ENCODE peak calls at places on chromosomes 6 and 20, in seven cellular contexts. R, P, O, A, T, D and F are unnamed samples.
A peak's percentile ranks its signal among the peaks of the same experiment; 100 is the strongest.

GRCh38 chr6:165872811-165873210 is 209.8 kb upstream of the PDE10A start:
- DNase-seq in R (no peak), P (no peak), O (no peak), A (no peak), T (no peak), D (no peak), F (no peak)

GRCh38 chr6:74573613-74574012 is 632.2 kb downstream of the COL12A1 start:
- DNase-seq in R (no peak), P (no peak), O (no peak), A (no peak), T (no peak), D (no peak), F (no peak)

GRCh38 chr6:169205176-169206160 is 48.2 kb downstream of the THBS2 start:
- DNase-seq in R (no peak), P (no peak), O (no peak), A (no peak), T (no peak), D (no peak), F (no peak)

GRCh38 chr6:33347816-33348215 is 30.3 kb upstream of the ZBTB22 start:
- DNase-seq in R (no peak), P (no peak), O (no peak), A (no peak), T (no peak), D (no peak), F (no peak)

GRCh38 chr6:149057464-149057840 is 260.1 kb upstream of the TAB2 start:
- DNase-seq in R (no peak), P (no peak), O (no peak), A (no peak), T (no peak), D (no peak), F (no peak)

GRCh38 chr6:33700391-33701050 is 11.0 kb downstream of the UQCC2 start:
- DNase-seq in R (peak; percentile 77), P (peak; percentile 65), O (peak; percentile 58), A (peak; percentile 62), T (peak; percentile 84), D (no peak), F (peak; percentile 45)

GRCh38 chr20:47335251-47336012 is 21.1 kb downstream of the ZMYND8 start:
- DNase-seq in R (no peak), P (no peak), O (no peak), A (no peak), T (no peak), D (no peak), F (no peak)

GRCh38 chr6:106510090-106510970 is 119.0 kb downstream of the RTN4IP1 start:
- DNase-seq in R (no peak), P (no peak), O (peak; percentile 40), A (peak; percentile 68), T (peak; percentile 77), D (no peak), F (peak; percentile 73)

GRCh38 chr6:120211955-120212792 is 862.6 kb upstream of the MAN1A1 start:
- DNase-seq in R (no peak), P (no peak), O (peak; percentile 64), A (no peak), T (no peak), D (no peak), F (no peak)

GRCh38 chr20:46218656-46219055 is 89.6 kb downstream of the CDH22 start:
- DNase-seq in R (no peak), P (no peak), O (no peak), A (no peak), T (no peak), D (no peak), F (no peak)

GRCh38 chr6:105193647-105194046 is 13.8 kb upstream of the POPDC3 start:
- DNase-seq in R (no peak), P (no peak), O (no peak), A (no peak), T (no peak), D (no peak), F (no peak)

GRCh38 chr6:144468709-144469108 is 183.6 kb downstream of the UTRN start:
- DNase-seq in R (no peak), P (no peak), O (no peak), A (no peak), T (no peak), D (no peak), F (no peak)

GRCh38 chr6:40583694-40584093 is 3.5 kb downstream of the LRFN2 start:
- DNase-seq in R (no peak), P (no peak), O (no peak), A (no peak), T (no peak), D (no peak), F (no peak)

GRCh38 chr20:39277185-39277584 is 315.0 kb downstream of the DHX35 start:
- DNase-seq in R (no peak), P (no peak), O (no peak), A (no peak), T (no peak), D (no peak), F (no peak)

GRCh38 chr20:45506927-45507820 is 8.2 kb downstream of the SPINT3 start:
- DNase-seq in R (no peak), P (no peak), O (no peak), A (no peak), T (no peak), D (peak; percentile 17), F (no peak)

GRCh38 chr6:135146160-135146920 is 34.8 kb upstream of the MYB start:
- DNase-seq in R (no peak), P (no peak), O (no peak), A (no peak), T (no peak), D (no peak), F (no peak)

GRCh38 chr6:157317129-157317814 is 6.0 kb downstream of the TMEM242 start:
- DNase-seq in R (peak; percentile 90), P (peak; percentile 51), O (peak; percentile 48), A (no peak), T (no peak), D (no peak), F (no peak)

GRCh38 chr6:138099832-138100231 is 7.4 kb downstream of the PERP start:
- DNase-seq in R (no peak), P (no peak), O (no peak), A (no peak), T (no peak), D (no peak), F (no peak)

GRCh38 chr6:165515963-165516624 is 146.9 kb downstream of the PDE10A start:
- DNase-seq in R (no peak), P (peak; percentile 35), O (no peak), A (no peak), T (no peak), D (no peak), F (no peak)

GRCh38 chr6:1312193-1312443 is 220 bp downstream of the FOXQ1 start:
- DNase-seq in R (no peak), P (no peak), O (no peak), A (peak; percentile 21), T (no peak), D (no peak), F (no peak)

GRCh38 chr6:1313364-1313754 is 1.5 kb downstream of the FOXQ1 start:
- DNase-seq in R (no peak), P (no peak), O (no peak), A (no peak), T (no peak), D (no peak), F (no peak)

GRCh38 chr6:1311400-1312192 is at the start of gene FOXQ1:
- DNase-seq in R (no peak), P (peak; percentile 21), O (peak; percentile 95), A (peak; percentile 28), T (peak; percentile 81), D (no peak), F (peak; percentile 96)

GRCh38 chr6:1312444-1313363 is 806 bp downstream of the FOXQ1 start:
- DNase-seq in R (no peak), P (no peak), O (no peak), A (peak; percentile 30), T (peak; percentile 79), D (no peak), F (no peak)

DNA sequence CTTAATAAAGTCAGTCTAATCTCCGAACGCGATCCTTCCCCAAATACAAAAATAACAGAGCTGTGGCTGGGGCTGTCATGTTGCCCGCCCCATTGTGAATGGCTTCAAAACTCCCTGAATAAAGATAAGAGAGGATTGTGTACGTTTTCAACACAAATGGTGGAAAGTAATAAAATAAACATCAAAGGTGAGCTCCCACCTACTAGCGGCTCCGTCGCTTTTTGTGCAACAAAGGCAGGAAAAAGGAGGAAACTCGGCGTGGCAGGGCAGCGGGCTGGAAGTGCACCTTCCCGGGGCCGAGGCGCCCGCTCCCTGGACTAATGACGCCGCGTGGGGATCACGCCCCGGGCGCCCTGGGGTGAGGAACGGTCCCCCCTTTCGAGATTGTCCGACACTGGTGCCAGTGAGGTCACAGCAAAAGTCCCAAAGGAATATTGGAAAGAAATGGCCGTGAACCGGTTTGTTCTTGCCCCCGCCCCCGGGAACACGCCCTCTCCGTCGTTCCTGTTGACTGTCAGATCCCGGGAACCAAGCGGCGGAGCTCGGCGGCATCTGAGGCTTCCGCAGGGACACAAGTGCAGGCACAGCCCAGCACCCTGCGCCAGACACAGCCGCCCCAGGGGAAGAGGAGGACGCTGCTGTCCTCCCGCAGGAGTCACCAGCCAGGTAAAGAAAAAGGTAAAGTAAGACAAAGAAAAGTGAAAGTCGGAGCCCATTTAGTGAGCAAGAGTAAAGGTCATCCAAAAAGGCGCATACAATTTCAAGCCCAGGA is 1.1 kb upstream of the FOXQ1 start:
- DNase-seq in R (no peak), P (peak; percentile 16), O (peak; percentile 89), A (no peak), T (peak; percentile 70), D (no peak), F (peak; percentile 42)
- TF ChIP-seq JUND in R (no peak), P (no peak), O (no peak), A (no peak), T (no peak), D (no peak), F (no peak)

DNA sequence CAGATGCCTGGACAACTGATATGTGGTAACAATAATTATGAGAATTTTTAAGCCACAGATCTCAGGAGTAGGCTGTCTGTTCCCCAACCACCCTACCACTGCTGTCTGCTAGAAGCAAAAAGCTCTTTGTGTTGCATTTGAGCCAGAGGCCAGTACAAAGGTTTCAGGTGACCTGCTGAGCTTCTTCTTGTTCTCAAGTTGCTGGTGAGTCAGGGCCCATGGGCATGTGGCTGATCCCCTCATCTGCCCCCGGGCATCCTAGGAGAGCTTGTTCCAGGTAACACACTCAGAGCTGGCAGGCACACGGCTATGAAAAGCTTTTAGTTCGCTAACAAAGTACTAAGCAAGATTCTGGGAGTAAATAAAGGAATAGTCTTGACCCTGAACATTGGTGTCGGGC is 285.3 kb downstream of the CDC5L start:
- DNase-seq in R (no peak), P (no peak), O (no peak), A (no peak), T (no peak), D (no peak), F (no peak)
- TF ChIP-seq JUND in R (no peak), P (no peak), O (no peak), A (no peak), T (no peak), D (no peak), F (no peak)

GRCh38 chr20:63079971-63080370 is 73.2 kb upstream of the BHLHE23 start:
- DNase-seq in R (no peak), P (no peak), O (no peak), A (no peak), T (no peak), D (no peak), F (no peak)
- TF ChIP-seq JUND in R (no peak), P (no peak), O (no peak), A (no peak), T (no peak), D (no peak), F (no peak)

DNA sequence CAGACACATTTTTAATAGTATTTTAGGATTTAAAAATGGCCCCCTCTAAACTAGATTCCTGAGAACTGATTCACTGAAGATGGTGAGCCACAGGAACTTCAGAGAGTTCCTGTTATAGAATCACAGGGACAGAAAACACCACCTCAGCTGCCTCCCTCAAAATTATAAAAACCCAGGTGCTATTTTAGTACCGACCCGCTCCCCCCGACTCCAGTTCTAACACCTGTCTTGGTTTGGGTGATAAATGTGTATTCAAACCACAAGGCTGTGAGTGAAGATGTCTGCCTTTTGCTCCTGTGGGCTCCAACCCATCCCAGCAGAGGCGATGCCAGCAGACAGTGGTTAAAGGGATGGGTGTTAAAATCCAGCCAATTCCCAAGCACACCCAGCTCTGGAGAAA is 127.4 kb upstream of the LY86 start:
- DNase-seq in R (no peak), P (no peak), O (no peak), A (no peak), T (no peak), D (no peak), F (no peak)
- TF ChIP-seq JUND in R (no peak), P (no peak), O (no peak), A (no peak), T (no peak), D (no peak), F (no peak)